ENCODE peak calls at places on chromosomes 11 and 22, in seven cellular contexts. D, J, O, L, M, B and V are unnamed samples.
A peak's percentile ranks its signal among the peaks of the same experiment; 100 is the strongest.

GRCh38 chr11:14320020-14320419 is 39.0 kb downstream of the RRAS2 start:
- DNase-seq in B (no peak), J (no peak), L (no peak), O (no peak), D (no peak), M (no peak), V (no peak)

GRCh38 chr22:37563153-37564081 is 3.1 kb downstream of the CDC42EP1 start:
- DNase-seq in D (peak; percentile 83), B (peak; percentile 95), O (peak; percentile 85), L (peak; percentile 90), J (peak; percentile 85), M (peak; percentile 95), V (no peak)

GRCh38 chr11:88341852-88342251 is 4.3 kb upstream of the CTSC start:
- DNase-seq in L (no peak), O (no peak), M (no peak), J (no peak), B (no peak), D (peak; percentile 6), V (no peak)

GRCh38 chr22:49046546-49047305 is 780.9 kb downstream of the BRD1 start:
- DNase-seq in L (peak; percentile 67), O (no peak), M (no peak), D (peak; percentile 60), J (no peak), B (peak; percentile 5), V (no peak)

GRCh38 chr11:18706330-18707243 is 8.0 kb downstream of the TMEM86A start:
- DNase-seq in B (no peak), O (no peak), D (no peak), L (no peak), M (peak; percentile 34), J (peak; percentile 48), V (no peak)

GRCh38 chr11:72787262-72788104 is 6.4 kb downstream of the STARD10 start:
- DNase-seq in O (no peak), J (no peak), D (no peak), L (no peak), M (no peak), B (no peak), V (peak; percentile 69)

GRCh38 chr11:16812274-16812673 is 73.8 kb downstream of the C11orf58 start:
- DNase-seq in D (no peak), J (no peak), B (no peak), L (no peak), O (no peak), M (no peak), V (no peak)

GRCh38 chr11:104907521-104908185 is 9.4 kb upstream of the CASP12 start:
- DNase-seq in M (no peak), B (no peak), L (no peak), J (no peak), D (no peak), O (peak; percentile 79), V (no peak)

GRCh38 chr11:81772161-81772560 is 961.5 kb downstream of the FAM181B start:
- DNase-seq in D (no peak), B (no peak), M (peak; percentile 24), O (no peak), L (no peak), J (no peak), V (no peak)

GRCh38 chr11:79896258-79896657 is 455.4 kb upstream of the TENM4 start:
- DNase-seq in B (no peak), D (no peak), J (no peak), O (no peak), L (no peak), M (peak; percentile 68), V (no peak)

GRCh38 chr11:121141051-121141450 is 40.0 kb downstream of the TECTA start:
- DNase-seq in B (no peak), M (peak; percentile 34), L (no peak), D (no peak), J (no peak), O (no peak), V (no peak)

GRCh38 chr11:108002476-108002875 is 6.2 kb upstream of the CUL5 start:
- DNase-seq in J (no peak), L (no peak), D (no peak), B (no peak), O (no peak), M (no peak), V (no peak)

GRCh38 chr11:62124186-62125113 is 639 bp downstream of the INCENP start:
- DNase-seq in J (no peak), D (no peak), B (peak; percentile 59), L (no peak), M (peak; percentile 79), O (no peak), V (no peak)
- TF ChIP-seq CTCF in J (no peak), D (no peak), B (no peak), L (no peak), M (no peak), O (no peak), V (no peak)

GRCh38 chr11:70367071-70367470 is 31.3 kb upstream of the CTTN start:
- DNase-seq in O (peak; percentile 49), M (no peak), J (no peak), L (no peak), B (no peak), D (no peak), V (no peak)
- TF ChIP-seq CTCF in O (peak; percentile 26), M (no peak), J (no peak), L (no peak), B (no peak), D (no peak), V (no peak)

DNA sequence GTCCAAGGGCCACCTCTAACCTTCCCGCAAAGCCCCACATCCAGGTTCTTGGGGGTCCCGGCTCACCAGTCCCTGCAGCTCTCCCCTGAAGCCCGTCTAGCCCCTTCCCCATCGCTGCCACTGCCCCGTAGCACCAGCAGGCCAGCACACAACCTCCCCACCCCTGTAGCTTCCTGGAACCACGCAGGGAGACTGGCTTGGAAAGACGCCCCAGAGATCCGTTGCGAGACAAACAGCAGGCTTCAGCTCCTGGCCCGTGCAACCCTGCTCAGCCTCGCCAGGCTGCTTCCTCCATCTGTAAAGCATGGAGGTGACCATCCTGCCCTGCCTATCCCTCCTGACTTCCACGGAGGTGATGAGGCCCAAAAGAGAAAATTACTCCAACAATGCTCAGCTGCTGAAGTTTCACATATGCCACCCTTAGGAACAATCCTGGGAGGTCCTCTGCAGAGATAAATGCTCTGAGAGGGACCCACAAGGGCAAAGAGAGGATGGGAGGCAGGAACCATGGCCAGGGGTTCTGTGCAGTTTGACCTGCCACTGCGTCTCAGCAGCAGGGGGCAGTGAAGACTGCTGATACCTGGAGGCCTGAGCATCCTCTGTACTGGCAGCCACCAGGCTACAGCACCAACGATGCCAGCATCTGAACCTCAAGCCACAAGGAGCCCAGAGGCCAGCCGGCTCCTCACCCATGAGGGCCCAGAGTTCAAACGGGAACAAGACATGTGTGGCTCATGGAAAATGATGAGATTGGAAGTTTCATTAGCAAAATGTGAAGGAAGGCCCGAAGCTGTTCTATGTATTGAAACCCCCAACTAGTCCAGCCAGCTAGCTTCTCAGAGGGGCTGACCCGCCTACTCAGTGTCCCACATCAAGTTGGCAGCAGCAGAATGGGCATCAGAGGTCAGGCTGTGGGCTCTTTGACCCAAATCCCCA is 16.1 kb downstream of the DGCR2 start:
- DNase-seq in B (no peak), M (no peak), D (no peak), L (no peak), O (no peak), J (no peak), V (no peak)
- TF ChIP-seq CTCF in B (peak; percentile 24), M (peak; percentile 18), D (no peak), L (no peak), O (peak; percentile 30), J (no peak), V (peak; percentile 46)

GRCh38 chr11:132187391-132187790 is 817.0 kb downstream of the NTM start:
- DNase-seq in M (no peak), L (peak; percentile 56), D (no peak), O (no peak), J (no peak), B (no peak), V (no peak)

GRCh38 chr11:132186699-132187098 is 816.3 kb downstream of the NTM start:
- DNase-seq in D (no peak), L (no peak), M (no peak), B (no peak), O (no peak), J (no peak), V (no peak)

GRCh38 chr11:132186193-132186592 is 815.8 kb downstream of the NTM start:
- DNase-seq in J (no peak), D (no peak), M (no peak), O (no peak), B (no peak), L (no peak), V (no peak)

GRCh38 chr11:132187814-132188213 is 817.4 kb downstream of the NTM start:
- DNase-seq in M (peak; percentile 11), J (no peak), L (peak; percentile 58), B (no peak), D (no peak), O (no peak), V (no peak)

GRCh38 chr11:132184079-132184478 is 813.7 kb downstream of the NTM start:
- DNase-seq in O (no peak), M (no peak), D (no peak), L (peak; percentile 55), J (no peak), B (no peak), V (no peak)
- TF ChIP-seq CTCF in O (no peak), M (no peak), D (no peak), L (no peak), J (no peak), B (no peak), V (no peak)

GRCh38 chr11:69841859-69842698 is 22.9 kb upstream of the FGF3 start:
- DNase-seq in M (no peak), D (peak; percentile 44), J (no peak), B (peak; percentile 45), O (no peak), L (peak; percentile 8), V (no peak)
- TF ChIP-seq CTCF in M (peak; percentile 20), D (peak; percentile 66), J (no peak), B (peak; percentile 57), O (peak; percentile 33), L (no peak), V (no peak)

DNA sequence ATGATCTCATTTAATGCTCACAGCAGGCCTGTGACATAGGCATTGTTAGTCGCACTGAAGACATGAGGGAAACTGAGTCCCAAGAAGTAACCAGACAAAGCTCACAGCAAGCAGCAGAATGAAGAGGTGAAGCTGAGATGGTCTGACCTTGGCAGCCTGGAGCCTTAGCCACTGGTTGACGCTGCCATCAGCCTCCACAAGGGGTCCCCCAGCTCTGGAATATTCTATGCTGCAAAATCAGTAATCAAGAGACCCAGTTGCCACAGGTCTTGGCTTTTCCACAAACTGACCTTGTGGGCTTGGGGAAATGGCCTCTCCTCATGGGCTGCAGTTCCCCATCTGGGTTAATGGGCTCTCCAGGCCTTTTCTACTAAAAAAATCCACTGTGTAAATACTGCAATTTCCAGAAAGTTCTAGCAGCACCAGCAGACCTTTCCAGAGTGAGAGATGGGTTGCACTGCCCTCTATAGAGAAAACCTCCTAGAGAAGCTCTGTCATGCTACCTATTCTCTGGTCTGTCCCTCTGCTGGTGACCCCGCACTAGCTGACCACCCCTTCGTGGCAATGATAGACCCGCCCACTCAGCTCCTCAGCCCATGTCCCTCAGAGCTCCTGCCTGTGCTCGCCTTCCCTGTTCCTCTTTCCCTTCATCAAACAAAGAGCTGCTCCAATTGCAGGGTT is 22.6 kb upstream of the ISX start:
- DNase-seq in O (no peak), J (no peak), D (no peak), M (no peak), B (no peak), L (no peak), V (no peak)
- TF ChIP-seq CTCF in O (no peak), J (no peak), D (no peak), M (no peak), B (no peak), L (no peak), V (no peak)

GRCh38 chr11:47269002-47269828 is 718 bp upstream of the MADD start:
- DNase-seq in J (peak; percentile 56), D (peak; percentile 88), M (peak; percentile 87), O (peak; percentile 60), B (peak; percentile 89), L (peak; percentile 90), V (peak; percentile 92)
- TF ChIP-seq CTCF in J (no peak), D (no peak), M (peak; percentile 25), O (no peak), B (no peak), L (no peak), V (peak; percentile 23)

GRCh38 chr11:127471662-127472061 is 471.1 kb upstream of the KIRREL3 start:
- DNase-seq in L (no peak), O (no peak), M (no peak), D (no peak), B (no peak), J (no peak), V (no peak)
- TF ChIP-seq CTCF in L (no peak), O (no peak), M (no peak), D (no peak), B (no peak), J (no peak), V (no peak)